ENCODE peak calls at places on chromosomes 16 and 17, in six cellular contexts. F is HCT116, C is SK-N-SH, R is GM12878, P is H1, T is HepG2. G is an unnamed sample.

GRCh38 chr16:4574919-4575705 is 19.0 kb downstream of the C16orf96 start:
- DNase-seq in R (no peak), T (no peak), C (no peak), F (no peak), P (peak; percentile 53), G (no peak)

GRCh38 chr17:40033339-40033738 is 18.1 kb downstream of the CSF3 start:
- DNase-seq in P (no peak), T (no peak), R (no peak), F (no peak), C (no peak), G (peak; percentile 1)

GRCh38 chr17:83180996-83181481 is 101.6 kb downstream of the METRNL start:
- DNase-seq in R (no peak), C (peak; percentile 81), F (no peak), P (peak; percentile 40), T (no peak), G (no peak)

GRCh38 chr17:72116692-72117469 is 3.9 kb upstream of the SOX9 start:
- DNase-seq in P (no peak), T (no peak), F (no peak), C (no peak), R (no peak), G (peak; percentile 35)

GRCh38 chr16:82263456-82264159 is 93.6 kb upstream of the MPHOSPH6 start:
- DNase-seq in C (peak; percentile 51), P (peak; percentile 68), R (peak; percentile 5), F (peak; percentile 53), T (peak; percentile 56), G (peak; percentile 56)

GRCh38 chr17:8311131-8311790 is 1.2 kb downstream of the ARHGEF15 start:
- DNase-seq in C (no peak), P (no peak), F (no peak), T (no peak), R (no peak), G (no peak)

GRCh38 chr16:729768-730665 is 3.1 kb downstream of the HAGHL start:
- DNase-seq in C (no peak), R (no peak), F (no peak), P (no peak), T (no peak), G (no peak)

GRCh38 chr17:77324227-77324626 is 183.5 kb downstream of the SEC14L1 start:
- DNase-seq in T (no peak), C (peak; percentile 24), R (no peak), P (no peak), F (no peak), G (no peak)

GRCh38 chr17:54903375-54903774 is 2.7 kb downstream of the TOM1L1 start:
- DNase-seq in R (no peak), T (peak; percentile 84), F (no peak), C (peak; percentile 72), P (no peak), G (no peak)

GRCh38 chr16:56610017-56610608 is 1.7 kb downstream of the MT2A start:
- DNase-seq in F (peak; percentile 75), C (no peak), T (peak; percentile 35), P (no peak), R (peak; percentile 55), G (no peak)

GRCh38 chr17:8117367-8117979 is 841 bp downstream of the ALOXE3 start:
- DNase-seq in T (no peak), R (no peak), C (no peak), P (no peak), F (no peak), G (no peak)

GRCh38 chr16:87558682-87559081 is 43.6 kb upstream of the JPH3 start:
- DNase-seq in F (no peak), R (no peak), P (no peak), C (no peak), T (no peak), G (no peak)

GRCh38 chr17:50027639-50028206 is 28.2 kb upstream of the ITGA3 start:
- DNase-seq in T (no peak), R (no peak), F (peak; percentile 84), C (peak; percentile 56), P (no peak), G (no peak)
- TF ChIP-seq JUND in T (no peak), R (no peak), F (no peak), C (peak; percentile 95), P (no peak), G (no peak)

GRCh38 chr16:17944345-17944744 is 392.2 kb downstream of the NPIPA8 start:
- DNase-seq in T (no peak), R (no peak), P (no peak), C (no peak), F (no peak), G (no peak)

GRCh38 chr16:17945080-17945601 is 391.4 kb downstream of the NPIPA8 start:
- DNase-seq in T (no peak), C (no peak), R (no peak), P (no peak), F (no peak), G (no peak)

GRCh38 chr16:17949713-17950112 is 386.8 kb downstream of the NPIPA8 start:
- DNase-seq in P (no peak), C (no peak), T (no peak), F (no peak), R (no peak), G (no peak)

GRCh38 chr16:17947637-17948036 is 388.9 kb downstream of the NPIPA8 start:
- DNase-seq in P (no peak), C (no peak), R (no peak), T (no peak), F (no peak), G (no peak)

DNA sequence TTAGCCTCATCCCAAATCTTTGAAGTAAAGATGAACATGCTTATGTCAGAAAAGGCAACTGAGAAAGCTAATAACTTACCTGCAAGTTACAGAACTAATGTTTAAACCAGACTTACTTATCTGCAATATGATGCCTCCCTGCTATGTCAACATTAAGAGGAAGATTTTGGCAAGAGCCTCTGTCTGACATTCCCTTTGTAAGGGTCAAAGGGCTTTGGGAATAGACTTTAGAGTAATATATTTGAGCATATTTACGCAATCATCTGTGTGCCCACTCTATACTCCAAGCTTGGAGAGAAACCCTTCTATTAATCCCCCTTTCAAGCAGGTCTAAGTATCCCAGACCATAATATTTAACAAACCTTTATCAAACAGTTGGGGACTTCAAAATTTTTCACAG is 389.4 kb downstream of the NPIPA8 start:
- DNase-seq in C (no peak), F (no peak), T (peak; percentile 64), R (no peak), P (no peak), G (no peak)
- TF ChIP-seq JUND in C (no peak), F (no peak), T (no peak), R (no peak), P (no peak), G (no peak)

GRCh38 chr16:75805946-75806345 is 79.7 kb upstream of the CPHXL start:
- DNase-seq in C (no peak), F (no peak), P (no peak), T (no peak), R (no peak), G (peak; percentile 24)
- TF ChIP-seq JUND in C (no peak), F (no peak), P (no peak), T (no peak), R (no peak), G (no peak)

DNA sequence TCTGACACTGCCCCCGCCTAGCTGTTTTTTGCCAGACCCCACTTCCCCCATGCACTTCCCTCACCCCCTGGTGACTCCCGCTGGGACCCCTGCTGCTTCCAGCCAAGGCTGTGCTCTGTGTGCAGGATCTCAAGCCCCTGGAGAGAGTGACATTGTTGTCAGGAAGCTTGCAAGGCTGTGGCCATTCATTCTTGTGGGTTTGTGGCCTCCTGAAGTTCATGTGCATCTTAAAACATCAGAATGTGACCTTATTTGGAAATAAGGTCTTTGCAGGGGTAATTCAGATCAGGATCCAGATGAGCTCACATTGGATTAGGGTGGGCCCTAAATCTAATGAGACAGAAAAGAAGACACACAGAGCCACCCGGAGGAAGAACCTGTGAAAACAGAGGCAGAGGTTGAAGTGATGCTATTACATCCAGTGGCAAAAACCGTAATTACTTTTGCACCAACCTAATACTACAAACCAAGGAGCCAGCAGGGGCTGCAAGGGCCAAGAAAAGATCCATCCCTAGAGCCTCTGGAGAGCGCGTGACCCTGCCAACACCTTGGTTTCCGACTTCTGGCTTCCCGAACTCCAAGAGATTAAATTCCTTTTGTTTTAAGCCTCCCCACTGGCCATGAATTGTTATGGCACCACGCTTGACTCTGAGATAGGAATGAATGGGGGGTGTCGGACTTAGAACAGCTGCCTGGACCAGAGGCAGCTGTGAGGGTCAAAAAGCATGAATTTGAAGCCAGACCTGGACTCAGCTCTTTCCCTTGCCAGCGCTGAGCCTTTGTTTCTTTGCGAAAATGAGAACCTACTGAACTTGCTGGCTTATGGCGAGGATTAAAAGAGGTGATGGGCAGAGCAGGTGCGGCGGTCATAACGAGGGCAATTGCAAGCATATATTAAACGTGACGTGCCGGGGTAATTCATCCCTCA is 75.5 kb downstream of the BMERB1 start:
- DNase-seq in F (no peak), C (peak; percentile 23), P (peak; percentile 52), T (no peak), R (no peak), G (no peak)
- TF ChIP-seq JUND in F (no peak), C (no peak), P (no peak), T (no peak), R (no peak), G (no peak)

GRCh38 chr16:80680046-80680445 is 124.4 kb downstream of the CDYL2 start:
- DNase-seq in F (no peak), P (no peak), T (no peak), R (no peak), C (no peak), G (no peak)
- TF ChIP-seq JUND in F (no peak), P (no peak), T (no peak), R (no peak), C (no peak), G (no peak)

GRCh38 chr17:74868251-74868907 is 4.4 kb downstream of the FDXR start:
- DNase-seq in C (no peak), T (no peak), R (no peak), F (no peak), P (no peak), G (no peak)
- TF ChIP-seq JUND in C (no peak), T (no peak), R (no peak), F (no peak), P (no peak), G (no peak)

GRCh38 chr17:13480877-13481276 is 120.9 kb downstream of the HS3ST3A1 start:
- DNase-seq in R (no peak), F (no peak), P (no peak), C (no peak), T (no peak), G (no peak)
- TF ChIP-seq JUND in R (no peak), F (no peak), P (no peak), C (no peak), T (no peak), G (no peak)